ENCODE peak calls at places on chromosomes 11 and 22, in nine cellular contexts. W is CD8-positive, alpha-beta T cell; A is NCI-H460; P is Peyer's patch; I is A549; N is left kidney; J is stimulated activated CD4-positive, alpha-beta T cell treated with anti-CD3 and anti-CD28 coated beads, Interleukin-4, amount 100 ng/mL, for 4 hours; V is T-helper 1 cell; O is stimulated activated CD8-positive, alpha-beta memory T cell treated with anti-CD3 and anti-CD28 coated beads, Interleukin-2, amount 100 ng/mL, for 48 hours. Z is an unnamed sample.
A peak's percentile ranks its signal among the peaks of the same experiment; 100 is the strongest.

GRCh38 chr22:38784035-38784434 is 9.9 kb downstream of the DNAL4 start:
- DNase-seq in W (no peak), A (no peak), P (no peak), I (no peak), N (no peak), J (no peak), V (no peak), O (no peak), Z (no peak)

GRCh38 chr11:65700377-65700776 is 11.7 kb upstream of the KAT5 start:
- DNase-seq in W (no peak), A (no peak), P (no peak), I (no peak), N (no peak), J (no peak), V (no peak), O (no peak), Z (no peak)

GRCh38 chr11:2691355-2691761 is 8.4 kb downstream of the KCNQ1OT1 start:
- DNase-seq in W (no peak), A (no peak), P (peak; percentile 2), I (no peak), N (no peak), J (no peak), V (no peak), O (no peak), Z (no peak)

GRCh38 chr11:112016765-112017356 is 8.3 kb upstream of the DLAT start:
- DNase-seq in W (no peak), A (no peak), P (no peak), I (no peak), N (no peak), J (no peak), V (no peak), O (no peak), Z (no peak)

GRCh38 chr11:121927789-121928188 is 188.2 kb downstream of the BLID start:
- DNase-seq in W (no peak), A (no peak), P (no peak), I (no peak), N (no peak), J (no peak), V (no peak), O (no peak), Z (no peak)

GRCh38 chr22:48112687-48113521 is 1350.5 kb downstream of the TBC1D22A start:
- DNase-seq in W (no peak), A (no peak), P (no peak), I (peak; percentile 14), N (no peak), J (no peak), V (no peak), O (no peak), Z (no peak)

GRCh38 chr11:74543991-74544390 is 48.4 kb upstream of the POLD3 start:
- DNase-seq in W (no peak), A (no peak), P (no peak), I (peak; percentile 32), N (no peak), J (no peak), V (no peak), O (no peak), Z (no peak)

GRCh38 chr11:100404907-100405306 is 282.2 kb upstream of the ARHGAP42 start:
- DNase-seq in W (no peak), A (no peak), P (no peak), I (no peak), N (no peak), J (no peak), V (no peak), O (no peak), Z (no peak)

GRCh38 chr11:8713760-8714159 is 31.2 kb downstream of the RPL27A start:
- DNase-seq in W (no peak), A (no peak), P (no peak), I (no peak), N (no peak), J (no peak), V (no peak), O (no peak), Z (no peak)

GRCh38 chr11:64568584-64569140 is 22.4 kb upstream of the SLC22A12 start:
- DNase-seq in W (no peak), A (no peak), P (peak; percentile 26), I (no peak), N (no peak), J (no peak), V (no peak), O (no peak), Z (no peak)

GRCh38 chr22:44671742-44672141 is 30.3 kb upstream of the PRR5 start:
- DNase-seq in W (no peak), A (no peak), P (no peak), I (peak; percentile 43), N (no peak), J (no peak), V (no peak), O (no peak), Z (no peak)

GRCh38 chr11:96200243-96200642 is 142.8 kb downstream of the MAML2 start:
- DNase-seq in W (no peak), A (no peak), P (no peak), I (peak; percentile 19), N (no peak), J (no peak), V (no peak), O (no peak), Z (no peak)

GRCh38 chr11:107563702-107564101 is 1.8 kb downstream of the ALKBH8 start:
- DNase-seq in W (peak; percentile 9), A (peak; percentile 38), P (no peak), I (peak; percentile 44), N (peak; percentile 66), J (peak; percentile 13), V (no peak), O (no peak), Z (peak; percentile 29)

GRCh38 chr11:1307998-1308744 is 1.3 kb downstream of the TOLLIP start:
- DNase-seq in W (no peak), A (no peak), P (no peak), I (no peak), N (no peak), J (no peak), V (no peak), O (no peak), Z (no peak)

GRCh38 chr11:83220279-83220678 is 26.8 kb downstream of the ANKRD42 start:
- DNase-seq in W (no peak), A (no peak), P (no peak), I (no peak), N (no peak), J (no peak), V (no peak), O (no peak), Z (no peak)

GRCh38 chr11:26109658-26110393 is 222.1 kb upstream of the ANO3 start:
- DNase-seq in W (no peak), A (no peak), P (no peak), I (no peak), N (no peak), J (no peak), V (no peak), O (no peak), Z (no peak)

GRCh38 chr22:31957970-31958594 is 13.7 kb downstream of the YWHAH start:
- DNase-seq in W (no peak), A (no peak), P (no peak), I (no peak), N (no peak), J (no peak), V (no peak), O (no peak), Z (no peak)

GRCh38 chr11:129286813-129287212 is 88.8 kb upstream of the BARX2 start:
- DNase-seq in W (no peak), A (no peak), P (no peak), I (no peak), N (peak; percentile 54), J (no peak), V (no peak), O (no peak), Z (no peak)

GRCh38 chr11:35531246-35531645 is 5.8 kb upstream of the PAMR1 start:
- DNase-seq in W (no peak), A (no peak), P (no peak), I (no peak), N (no peak), J (no peak), V (no peak), O (no peak), Z (no peak)

GRCh38 chr11:115425243-115425642 is 79.0 kb downstream of the CADM1 start:
- DNase-seq in W (no peak), A (no peak), P (no peak), I (no peak), N (no peak), J (no peak), V (no peak), O (no peak), Z (no peak)

GRCh38 chr11:119692547-119692834 is 36.5 kb downstream of the NECTIN1 start:
- DNase-seq in W (no peak), A (no peak), P (no peak), I (no peak), N (no peak), J (no peak), V (no peak), O (no peak), Z (no peak)

GRCh38 chr11:68934666-68935065 is 31.0 kb downstream of the IGHMBP2 start:
- DNase-seq in W (no peak), A (no peak), P (no peak), I (no peak), N (no peak), J (no peak), V (no peak), O (no peak), Z (no peak)

GRCh38 chr22:42353883-42354727 is 78.1 kb downstream of the NFAM1 start:
- DNase-seq in W (no peak), A (no peak), P (no peak), I (no peak), N (peak; percentile 82), J (no peak), V (no peak), O (no peak), Z (no peak)

GRCh38 chr11:64638017-64638664 is 47.1 kb downstream of the SLC22A12 start:
- DNase-seq in W (no peak), A (no peak), P (no peak), I (no peak), N (peak; percentile 94), J (no peak), V (no peak), O (no peak), Z (peak; percentile 71)

GRCh38 chr22:37817705-37818311 is 5.4 kb upstream of the GALR3 start:
- DNase-seq in W (peak; percentile 76), A (peak; percentile 27), P (peak; percentile 91), I (peak; percentile 68), N (peak; percentile 92), J (peak; percentile 73), V (peak; percentile 68), O (peak; percentile 78), Z (peak; percentile 86)

GRCh38 chr11:47184711-47185304 is 1.4 kb downstream of the PACSIN3 start:
- DNase-seq in W (no peak), A (no peak), P (no peak), I (no peak), N (no peak), J (no peak), V (no peak), O (no peak), Z (no peak)

GRCh38 chr11:62137881-62138629 is 14.2 kb downstream of the INCENP start:
- DNase-seq in W (no peak), A (no peak), P (no peak), I (no peak), N (no peak), J (no peak), V (no peak), O (no peak), Z (no peak)

GRCh38 chr22:23068096-23068831 is 2.1 kb upstream of the GNAZ start:
- DNase-seq in W (no peak), A (no peak), P (peak; percentile 40), I (no peak), N (no peak), J (no peak), V (no peak), O (no peak), Z (no peak)

GRCh38 chr11:87173185-87174039 is 135.7 kb downstream of the TMEM135 start:
- DNase-seq in W (no peak), A (peak; percentile 18), P (no peak), I (peak; percentile 68), N (peak; percentile 20), J (no peak), V (no peak), O (no peak), Z (no peak)

GRCh38 chr11:59611570-59612565 is 3.7 kb downstream of the OSBP start:
- DNase-seq in W (no peak), A (no peak), P (no peak), I (no peak), N (peak; percentile 17), J (no peak), V (no peak), O (no peak), Z (no peak)

GRCh38 chr11:15871904-15872303 is 484.4 kb downstream of the SOX6 start:
- DNase-seq in W (no peak), A (no peak), P (no peak), I (no peak), N (no peak), J (no peak), V (no peak), O (no peak), Z (no peak)